ENCODE peak calls at places on chromosomes 1 and 21, in six cellular contexts. M, F, Z, B, T and A are unnamed samples.

GRCh38 chr1:90393025-90393424 is 324.1 kb downstream of the BARHL2 start:
- DNase-seq in M (no peak), F (no peak), Z (no peak), B (no peak), T (no peak), A (no peak)

GRCh38 chr1:212162635-212163034 is 122.6 kb upstream of the PPP2R5A start:
- DNase-seq in M (no peak), F (no peak), Z (peak), B (no peak), T (no peak), A (no peak)

GRCh38 chr1:110990541-110990940 is 26.8 kb upstream of the LRIF1 start:
- DNase-seq in M (no peak), F (no peak), Z (no peak), B (no peak), T (no peak), A (no peak)

GRCh38 chr1:97050501-97050900 is 328.9 kb downstream of the PTBP2 start:
- DNase-seq in M (no peak), F (peak), Z (no peak), B (peak), T (no peak), A (no peak)

GRCh38 chr1:109198745-109199144 is 15.0 kb upstream of the SARS1 start:
- DNase-seq in M (no peak), F (no peak), Z (no peak), B (no peak), T (no peak), A (no peak)

GRCh38 chr1:178986204-178986603 is 39.5 kb upstream of the FAM20B start:
- DNase-seq in M (no peak), F (no peak), Z (no peak), B (no peak), T (no peak), A (no peak)

GRCh38 chr1:5390497-5390896 is 601.7 kb downstream of the NPHP4 start:
- DNase-seq in M (no peak), F (no peak), Z (no peak), B (no peak), T (no peak), A (no peak)

GRCh38 chr1:205602118-205602517 is 29.7 kb downstream of the ELK4 start:
- DNase-seq in M (no peak), F (no peak), Z (no peak), B (no peak), T (no peak), A (no peak)

GRCh38 chr1:23609971-23610370 is 50.7 kb upstream of the ID3 start:
- DNase-seq in M (no peak), F (no peak), Z (no peak), B (no peak), T (no peak), A (no peak)

GRCh38 chr1:23524716-23525401 is 6.2 kb downstream of the E2F2 start:
- DNase-seq in M (no peak), F (no peak), Z (no peak), B (no peak), T (no peak), A (no peak)

GRCh38 chr1:153697873-153698647 is 19.6 kb downstream of the NPR1 start:
- DNase-seq in M (peak), F (no peak), Z (no peak), B (no peak), T (no peak), A (no peak)
- TF ChIP-seq ZNF274 in M (no peak), F (no peak), Z (no peak), B (no peak), T (no peak), A (no peak)

GRCh38 chr1:229059671-229060079 is 211.2 kb upstream of the RAB4A start:
- DNase-seq in M (no peak), F (no peak), Z (no peak), B (no peak), T (no peak), A (no peak)
- TF ChIP-seq ZNF274 in M (no peak), F (no peak), Z (no peak), B (no peak), T (no peak), A (no peak)

GRCh38 chr1:65942476-65942875 is 149.8 kb downstream of the PDE4B start:
- DNase-seq in M (no peak), F (no peak), Z (no peak), B (no peak), T (no peak), A (no peak)
- TF ChIP-seq ZNF274 in M (no peak), F (no peak), Z (no peak), B (no peak), T (no peak), A (no peak)

DNA sequence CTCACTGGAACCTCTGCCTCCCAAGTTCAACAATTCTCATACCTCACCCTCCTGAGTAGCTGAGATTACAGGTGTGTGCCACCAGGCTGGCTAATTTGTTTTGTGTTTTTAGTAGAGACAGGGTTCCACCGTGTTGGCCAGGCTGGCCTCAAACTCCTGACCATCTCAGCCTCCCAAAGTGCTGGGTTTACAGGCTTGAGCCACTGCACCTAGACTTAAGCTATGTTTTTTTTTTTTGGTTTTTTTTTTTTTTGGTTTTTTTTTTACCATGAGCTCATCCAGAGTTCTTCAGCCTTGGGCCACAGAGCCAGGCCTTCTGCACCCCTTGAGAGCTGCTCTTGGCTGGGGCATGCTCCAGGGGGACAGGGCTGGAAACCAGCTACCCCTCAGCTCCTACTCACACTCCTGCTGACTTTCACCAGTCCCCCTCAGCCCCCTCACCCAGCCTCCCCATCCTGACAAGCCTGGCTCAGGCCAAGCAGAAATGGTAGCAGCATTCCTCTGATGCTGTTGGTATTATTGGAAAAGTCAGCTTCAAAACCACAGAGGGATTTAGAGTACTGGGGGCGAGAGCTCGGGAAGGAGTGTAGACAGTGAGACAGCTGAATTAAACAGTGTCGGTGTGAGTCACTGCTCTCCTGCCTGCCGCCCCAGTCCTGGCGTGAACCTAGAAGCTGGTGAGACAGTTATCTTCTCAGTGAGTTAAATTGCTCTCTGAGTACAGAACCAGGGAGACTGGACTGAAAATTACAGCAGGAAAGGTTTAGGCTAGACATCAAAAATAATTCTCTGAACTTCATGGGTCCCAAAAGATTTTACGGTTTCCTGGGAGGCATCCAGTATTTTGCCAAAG is 63.7 kb downstream of the NAV1 start:
- DNase-seq in M (peak), F (no peak), Z (no peak), B (no peak), T (no peak), A (no peak)
- TF ChIP-seq ZNF274 in M (no peak), F (no peak), Z (no peak), B (no peak), T (no peak), A (no peak)

GRCh38 chr21:32772281-32773047 is 909 bp upstream of the PAXBP1 start:
- DNase-seq in M (peak), F (no peak), Z (peak), B (no peak), T (no peak), A (no peak)
- TF ChIP-seq ZNF274 in M (no peak), F (no peak), Z (no peak), B (no peak), T (no peak), A (no peak)

GRCh38 chr1:38817958-38818705 is 41.4 kb downstream of the RRAGC start:
- DNase-seq in M (peak), F (peak), Z (no peak), B (no peak), T (no peak), A (peak)
- TF ChIP-seq ZNF274 in M (no peak), F (no peak), Z (no peak), B (no peak), T (no peak), A (no peak)

DNA sequence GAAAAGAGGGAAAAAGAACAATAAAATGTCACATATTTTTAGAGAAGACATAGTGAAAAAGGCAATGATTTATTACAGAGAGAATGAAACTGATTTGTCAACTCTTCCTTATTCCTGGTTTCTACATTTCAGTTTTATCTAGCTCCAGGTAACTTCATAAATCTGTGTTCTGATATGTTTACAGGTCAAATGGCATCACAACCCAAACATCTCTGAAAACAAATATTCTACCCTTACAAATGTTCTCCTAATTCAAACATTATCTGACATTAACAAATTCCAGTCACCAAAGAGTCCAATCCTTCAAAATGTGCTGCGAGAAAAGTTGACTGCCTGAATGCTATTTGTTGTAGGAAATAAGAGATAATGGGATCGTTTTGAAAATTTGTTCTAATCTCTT is 20.2 kb downstream of the EXTL2 start:
- DNase-seq in M (no peak), F (no peak), Z (no peak), B (no peak), T (no peak), A (no peak)
- TF ChIP-seq ZNF274 in M (no peak), F (no peak), Z (no peak), B (no peak), T (no peak), A (no peak)

GRCh38 chr1:201085902-201086735 is 26.1 kb downstream of the CACNA1S start:
- DNase-seq in M (peak), F (peak), Z (no peak), B (peak), T (peak), A (peak)
- TF ChIP-seq ZNF274 in M (no peak), F (no peak), Z (no peak), B (no peak), T (no peak), A (no peak)

GRCh38 chr1:54967372-54967771 is 13.1 kb upstream of the TMEM61 start:
- DNase-seq in M (no peak), F (no peak), Z (no peak), B (no peak), T (no peak), A (no peak)
- TF ChIP-seq ZNF274 in M (no peak), F (no peak), Z (no peak), B (no peak), T (no peak), A (no peak)

GRCh38 chr1:202967684-202968281 is 726 bp upstream of the CYB5R1 start:
- DNase-seq in M (peak), F (no peak), Z (no peak), B (no peak), T (no peak), A (no peak)
- TF ChIP-seq ZNF274 in M (no peak), F (no peak), Z (no peak), B (no peak), T (no peak), A (no peak)